ENCODE peak calls at places on chromosomes 11 and 22, in eight cellular contexts. U is MM.1S; M is colonic mucosa; J is endodermal cell; H is CD8-positive, alpha-beta T cell; R is neural progenitor cell; V is tibial nerve; S is psoas muscle. C is an unnamed sample. For H3K36me3 and H3K27me3, the result is how much of the 10 kb centered on the place peaks cover.

GRCh38 chr11:61912530-61912898 is 4.9 kb downstream of the RAB3IL1 start:
- DNase-seq in U (no peak), M (peak), J (peak), H (no peak), R (no peak), V (peak), S (no peak), C (no peak)

GRCh38 chr11:63940786-63941185 is 2.0 kb downstream of the NAA40 start:
- DNase-seq in U (no peak), M (no peak), J (no peak), H (no peak), R (no peak), V (no peak), S (no peak), C (no peak)

GRCh38 chr11:8099291-8099899 is 18.4 kb downstream of the TUB start:
- DNase-seq in U (peak), M (peak), J (peak), H (peak), R (peak), V (peak), S (peak), C (peak)

GRCh38 chr11:130640526-130640925 is 192.1 kb downstream of the ADAMTS15 start:
- DNase-seq in U (no peak), M (no peak), J (no peak), H (no peak), R (no peak), V (no peak), S (no peak), C (no peak)

GRCh38 chr11:122398167-122398566 is 257.4 kb upstream of the UBASH3B start:
- DNase-seq in U (no peak), M (no peak), J (no peak), H (no peak), R (no peak), V (no peak), S (no peak), C (no peak)

GRCh38 chr11:94647926-94648325 is 80.8 kb downstream of the PIWIL4 start:
- DNase-seq in U (no peak), M (no peak), J (peak), H (no peak), R (peak), V (no peak), S (no peak), C (peak)

GRCh38 chr22:41576877-41577276 is 12.8 kb downstream of the PMM1 start:
- DNase-seq in U (no peak), M (peak), J (peak), H (peak), R (peak), V (no peak), S (peak), C (peak)

GRCh38 chr11:117559698-117560097 is 232.0 kb downstream of the CEP164 start:
- DNase-seq in U (no peak), M (no peak), J (no peak), H (no peak), R (no peak), V (no peak), S (no peak), C (peak)

GRCh38 chr11:65572356-65573043 is at the start of gene FAM89B:
- DNase-seq in U (peak), M (peak), J (peak), H (peak), R (peak), V (peak), S (peak), C (peak)

GRCh38 chr11:123386746-123387510 is 43.1 kb upstream of the GRAMD1B start:
- DNase-seq in U (no peak), M (no peak), J (no peak), H (no peak), R (no peak), V (no peak), S (no peak), C (no peak)

GRCh38 chr11:10091314-10092045 is 202.5 kb downstream of the SBF2 start:
- DNase-seq in U (no peak), M (no peak), J (no peak), H (no peak), R (no peak), V (no peak), S (no peak), C (no peak)

GRCh38 chr11:13962562-13963168 is at the start of gene SPON1:
- DNase-seq in U (no peak), M (peak), J (peak), H (peak), R (peak), V (no peak), S (peak), C (peak)
- H3K4me3 ChIP-seq in U (no peak), M (peak), J (peak), H (peak), R (peak), V (peak), S (peak), C (peak)

GRCh38 chr11:67275606-67276409 is 9.5 kb downstream of the GRK2 start:
- DNase-seq in U (no peak), M (no peak), J (no peak), H (no peak), R (no peak), V (no peak), S (no peak), C (peak)
- H3K36me3 ChIP-seq in U (under half), M (under half), J (under half), H (under half), R (under half), V (under half), S (under half), C (under half)

GRCh38 chr22:43234299-43234988 is 47.5 kb upstream of the TTLL12 start:
- DNase-seq in U (no peak), M (no peak), J (no peak), H (no peak), R (no peak), V (no peak), S (no peak), C (no peak)
- H3K27me3 ChIP-seq in U (under half), M (under half), J (under half), H (under half), R (under half), V (under half), S (under half), C (under half)

GRCh38 chr22:31248965-31249940 is 37.2 kb downstream of the LIMK2 start:
- DNase-seq in U (no peak), M (no peak), J (no peak), H (no peak), R (no peak), V (no peak), S (no peak), C (no peak)
- H3K4me3 ChIP-seq in U (no peak), M (no peak), J (peak), H (no peak), R (no peak), V (peak), S (peak), C (no peak)

DNA sequence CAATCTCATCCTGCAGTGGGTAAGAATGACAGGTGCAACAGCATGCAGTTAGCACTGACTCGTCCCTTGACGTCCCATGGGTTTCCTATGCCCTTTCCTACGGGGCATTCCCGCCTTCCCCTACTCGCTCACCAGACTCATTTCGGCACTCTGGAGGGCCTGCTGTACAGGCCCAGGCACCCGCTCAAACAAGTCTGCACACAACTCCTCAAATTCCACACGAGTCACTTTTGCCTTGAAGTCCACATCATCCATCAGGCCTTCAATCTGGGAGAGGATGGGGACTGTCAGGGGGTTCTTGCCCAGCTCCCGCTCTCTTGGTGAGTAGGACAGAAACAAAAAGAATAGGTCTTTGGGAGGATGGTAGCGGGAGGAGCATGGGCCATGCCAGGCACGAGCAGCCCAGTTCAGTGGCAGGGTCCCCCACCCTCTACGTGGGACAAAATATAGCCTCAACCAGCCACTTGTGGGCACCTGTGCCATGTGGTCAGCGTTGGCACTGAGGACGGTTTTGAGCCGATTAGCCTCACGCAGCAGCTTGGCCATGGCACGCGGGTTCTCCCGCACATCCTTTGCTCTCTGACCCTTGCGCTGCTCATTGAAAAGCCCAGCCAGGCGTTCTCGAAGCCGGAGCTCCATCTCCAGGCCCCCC is 4.7 kb downstream of the HYOU1 start:
- DNase-seq in U (no peak), M (no peak), J (no peak), H (no peak), R (no peak), V (no peak), S (no peak), C (no peak)
- H3K36me3 ChIP-seq in U (under half), M (under half), J (half or more), H (half or more), R (under half), V (half or more), S (under half), C (half or more)

GRCh38 chr22:45446216-45446615 is 32.7 kb downstream of the RIBC2 start:
- DNase-seq in U (no peak), M (no peak), J (no peak), H (no peak), R (no peak), V (no peak), S (no peak), C (no peak)
- H3K27me3 ChIP-seq in U (half or more), M (under half), J (under half), H (under half), R (under half), V (under half), S (under half), C (under half)